ENCODE peak calls at places on chromosomes 4 and X, in eight cellular contexts. S is left cardiac atrium; U is stimulated activated CD8-positive, alpha-beta memory T cell treated with anti-CD3 and anti-CD28 coated beads, Interleukin-4, amount 100 ng/mL, for 1 hour; T is GM23248; M is GM04504; J is fibroblast of lung; E is mucosa of descending colon; N is GM13976. Q is an unnamed sample.

GRCh38 chr4:17103231-17103630 is 204.8 kb upstream of the LDB2 start:
- DNase-seq in E (no peak), S (no peak), U (no peak), M (peak), N (no peak), J (peak), T (peak), Q (no peak)

GRCh38 chr4:128600410-128600809 is 209.1 kb upstream of the JADE1 start:
- DNase-seq in T (no peak), M (no peak), J (peak), S (no peak), N (no peak), U (no peak), E (peak), Q (no peak)

GRCh38 chr4:5024673-5025072 is 5.4 kb upstream of the CYTL1 start:
- DNase-seq in M (peak), S (no peak), N (no peak), U (no peak), T (peak), E (no peak), J (no peak), Q (no peak)

GRCh38 chr4:169341490-169341889 is 70.7 kb upstream of the SH3RF1 start:
- DNase-seq in S (no peak), N (no peak), U (no peak), T (peak), M (no peak), E (no peak), J (peak), Q (no peak)

GRCh38 chrX:22220941-22221340 is 51.8 kb upstream of the CBLL2 start:
- DNase-seq in N (no peak), S (no peak), E (no peak), M (peak), J (peak), U (no peak), T (peak), Q (no peak)

GRCh38 chr4:88143504-88143903 is 14.9 kb downstream of the ABCG2 start:
- DNase-seq in E (no peak), T (peak), N (no peak), J (peak), M (peak), U (no peak), S (no peak), Q (no peak)

GRCh38 chr4:123564758-123565346 is 168.3 kb downstream of the SPRY1 start:
- DNase-seq in S (peak), T (peak), U (peak), J (peak), M (peak), E (peak), N (peak), Q (peak)

GRCh38 chr4:55838356-55838755 is 15.1 kb upstream of the EXOC1 start:
- DNase-seq in N (no peak), M (no peak), T (peak), U (no peak), E (no peak), S (no peak), J (no peak), Q (no peak)

GRCh38 chr4:37812713-37813112 is 13.8 kb upstream of the PGM2 start:
- DNase-seq in N (no peak), M (peak), S (no peak), T (peak), E (no peak), U (no peak), J (peak), Q (no peak)

GRCh38 chr4:169256101-169256612 is 14.6 kb downstream of the SH3RF1 start:
- DNase-seq in E (no peak), J (no peak), S (no peak), M (no peak), U (no peak), T (peak), N (no peak), Q (no peak)

GRCh38 chr4:74433541-74434172 is 11.3 kb upstream of the AREG start:
- DNase-seq in T (no peak), S (no peak), U (no peak), N (no peak), J (no peak), M (no peak), E (no peak), Q (no peak)

GRCh38 chrX:17812763-17813162 is 48.3 kb downstream of the RAI2 start:
- DNase-seq in U (no peak), N (no peak), T (peak), S (no peak), J (peak), M (no peak), E (peak), Q (no peak)

GRCh38 chr4:63670735-63671134 is 738.5 kb downstream of the TECRL start:
- DNase-seq in M (no peak), J (no peak), S (no peak), T (no peak), E (no peak), N (no peak), U (no peak), Q (no peak)

GRCh38 chr4:113248320-113248719 is 198.9 kb downstream of the ANK2 start:
- DNase-seq in U (no peak), T (no peak), J (no peak), E (no peak), S (no peak), M (no peak), N (no peak), Q (peak)

GRCh38 chrX:51847463-51847862 is 46.0 kb upstream of the MAGED1 start:
- DNase-seq in S (no peak), M (no peak), E (no peak), T (no peak), U (no peak), J (no peak), N (no peak), Q (no peak)

GRCh38 chr4:73856518-73856917 is 3.4 kb downstream of the PF4V1 start:
- DNase-seq in N (no peak), S (no peak), E (no peak), J (peak), U (no peak), M (no peak), T (peak), Q (no peak)

GRCh38 chrX:11750051-11750450 is 8.0 kb upstream of the MSL3 start:
- DNase-seq in U (no peak), E (no peak), J (no peak), N (no peak), M (no peak), S (no peak), T (no peak), Q (no peak)

GRCh38 chrX:47991263-47992092 is 12.3 kb downstream of the ZNF182 start:
- DNase-seq in J (peak), E (no peak), S (no peak), T (peak), N (no peak), M (no peak), U (no peak), Q (no peak)

GRCh38 chr4:174230148-174230547 is 53.3 kb downstream of the FBXO8 start:
- DNase-seq in M (no peak), U (no peak), E (no peak), N (no peak), S (no peak), T (no peak), J (no peak), Q (no peak)

GRCh38 chrX:153667931-153668396 is 5.6 kb downstream of the PNCK start:
- DNase-seq in S (peak), J (peak), U (peak), T (peak), N (peak), E (peak), M (peak), Q (peak)

GRCh38 chrX:773292-774025 is 142.9 kb downstream of the SHOX start:
- DNase-seq in T (no peak), N (no peak), U (no peak), E (no peak), J (no peak), S (no peak), M (no peak), Q (no peak)

GRCh38 chr4:159498371-159499115 is 395.7 kb downstream of the RAPGEF2 start:
- DNase-seq in J (no peak), S (no peak), M (no peak), U (no peak), T (no peak), E (no peak), N (no peak), Q (no peak)

GRCh38 chrX:133570549-133570948 is 155.3 kb upstream of the GPC4 start:
- DNase-seq in U (no peak), N (no peak), S (no peak), T (peak), J (peak), M (no peak), E (no peak), Q (no peak)

GRCh38 chr4:67988986-67989385 is 25.7 kb upstream of the TMPRSS11A start:
- DNase-seq in T (peak), U (no peak), M (no peak), J (no peak), N (no peak), E (no peak), S (no peak), Q (no peak)

GRCh38 chr4:156805696-156806095 is 165.9 kb downstream of the PDGFC start:
- DNase-seq in M (no peak), N (no peak), J (no peak), E (no peak), T (no peak), S (no peak), U (no peak), Q (peak)

GRCh38 chr4:27894951-27895350 is 1034.3 kb downstream of the STIM2 start:
- DNase-seq in M (no peak), N (no peak), T (no peak), S (no peak), J (no peak), U (no peak), E (no peak), Q (no peak)

GRCh38 chrX:94051926-94052325 is 377.9 kb downstream of the FAM133A start:
- DNase-seq in S (no peak), M (no peak), U (no peak), E (no peak), N (no peak), T (no peak), J (no peak), Q (no peak)

GRCh38 chrX:25010784-25011588 is 4.8 kb downstream of the ARX start:
- DNase-seq in E (no peak), M (no peak), S (no peak), N (no peak), U (no peak), J (no peak), T (no peak), Q (no peak)

GRCh38 chrX:1137531-1137930 is 74.9 kb downstream of the CRLF2 start:
- DNase-seq in M (no peak), E (no peak), J (no peak), N (no peak), U (no peak), T (no peak), S (no peak), Q (no peak)

GRCh38 chr4:182246401-182247205 is 3.4 kb downstream of the TENM3 start:
- DNase-seq in S (no peak), M (no peak), T (no peak), N (no peak), E (no peak), J (peak), U (no peak), Q (no peak)

GRCh38 chr4:155445306-155445705 is 68.5 kb upstream of the MAP9 start:
- DNase-seq in T (no peak), J (no peak), S (no peak), M (no peak), E (no peak), U (no peak), N (no peak), Q (no peak)